ENCODE peak calls at places on chromosomes 11 and 22, in ten cellular contexts. J is SK-N-DZ; B is endothelial cell of umbilical vein; C is NCI-H1436; K is cardiac septum; D is GM06990; T is ACHN; N is activated T-cell treated with anti-CD3 and anti-CD28 coated beads, Interleukin-2, amount 50 U/mL, for 72 hours; H is activated T-helper 1 cell treated with anti-CD3 and anti-CD28 coated beads, Interleukin-2, amount 50 U/mL, for 16 hours; E is ELF-1. Y is an unnamed sample.

GRCh38 chr22:32518351-32518750 is 43.7 kb downstream of the FBXO7 start:
- DNase-seq in J (no peak), B (no peak), C (no peak), K (no peak), D (no peak), T (no peak), N (no peak), H (no peak), E (no peak), Y (no peak)

GRCh38 chr22:22783505-22783904 is 104.1 kb upstream of the IGLL5 start:
- DNase-seq in J (no peak), B (no peak), C (no peak), K (no peak), D (no peak), T (no peak), N (no peak), H (no peak), E (no peak), Y (no peak)

GRCh38 chr11:44380820-44381219 is 70.9 kb upstream of the ALX4 start:
- DNase-seq in J (no peak), B (no peak), C (no peak), K (no peak), D (no peak), T (no peak), N (no peak), H (no peak), E (no peak), Y (no peak)

GRCh38 chr22:42820075-42820763 is 36.9 kb downstream of the ARFGAP3 start:
- DNase-seq in J (peak; percentile 21), B (peak; percentile 63), C (no peak), K (no peak), D (no peak), T (peak; percentile 33), N (no peak), H (no peak), E (no peak), Y (no peak)

GRCh38 chr11:43691806-43692205 is 11.3 kb downstream of the HSD17B12 start:
- DNase-seq in J (no peak), B (no peak), C (no peak), K (no peak), D (no peak), T (no peak), N (no peak), H (no peak), E (no peak), Y (no peak)

GRCh38 chr11:12862761-12863469 is 146.2 kb upstream of the RASSF10 start:
- DNase-seq in J (no peak), B (peak; percentile 64), C (no peak), K (no peak), D (no peak), T (peak; percentile 44), N (no peak), H (no peak), E (peak; percentile 87), Y (peak; percentile 29)

GRCh38 chr11:28606930-28607329 is 498.7 kb downstream of the METTL15 start:
- DNase-seq in J (peak; percentile 17), B (no peak), C (no peak), K (no peak), D (no peak), T (no peak), N (no peak), H (no peak), E (peak; percentile 14), Y (no peak)

GRCh38 chr11:24575392-24575791 is 78.5 kb downstream of the LUZP2 start:
- DNase-seq in J (no peak), B (peak; percentile 88), C (no peak), K (no peak), D (no peak), T (peak; percentile 4), N (no peak), H (no peak), E (no peak), Y (no peak)

GRCh38 chr11:111019931-111020381 is 225.6 kb upstream of the POU2AF2 start:
- DNase-seq in J (no peak), B (no peak), C (no peak), K (no peak), D (no peak), T (no peak), N (no peak), H (no peak), E (no peak), Y (no peak)

GRCh38 chr22:36578619-36579018 is 49.7 kb upstream of the EIF3D start:
- DNase-seq in J (no peak), B (no peak), C (no peak), K (no peak), D (no peak), T (no peak), N (no peak), H (no peak), E (no peak), Y (no peak)

GRCh38 chr11:60887531-60887930 is 18.9 kb downstream of the PRPF19 start:
- DNase-seq in J (peak; percentile 40), B (peak; percentile 56), C (peak; percentile 57), K (no peak), D (no peak), T (peak; percentile 49), N (peak; percentile 39), H (no peak), E (peak; percentile 58), Y (peak; percentile 53)

GRCh38 chr22:31126128-31126868 is 3.5 kb downstream of the INPP5J start:
- DNase-seq in J (no peak), B (no peak), C (peak; percentile 17), K (no peak), D (no peak), T (no peak), N (no peak), H (no peak), E (no peak), Y (no peak)

GRCh38 chr11:57763568-57763967 is 2.0 kb downstream of the CTNND1 start:
- DNase-seq in J (peak; percentile 46), B (peak; percentile 75), C (no peak), K (no peak), D (no peak), T (peak; percentile 53), N (no peak), H (no peak), E (peak; percentile 58), Y (no peak)

GRCh38 chr22:23405366-23405851 is 174.7 kb downstream of the IGLL1 start:
- DNase-seq in J (no peak), B (no peak), C (no peak), K (peak; percentile 66), D (no peak), T (no peak), N (no peak), H (no peak), E (no peak), Y (no peak)

GRCh38 chr11:70921804-70922203 is 330.6 kb downstream of the SHANK2 start:
- DNase-seq in J (no peak), B (no peak), C (no peak), K (no peak), D (no peak), T (no peak), N (no peak), H (no peak), E (no peak), Y (no peak)

GRCh38 chr11:92866679-92867282 is 102.7 kb upstream of the MTNR1B start:
- DNase-seq in J (no peak), B (no peak), C (no peak), K (no peak), D (no peak), T (no peak), N (no peak), H (no peak), E (peak; percentile 28), Y (no peak)

GRCh38 chr11:2564588-2565440 is 120.0 kb downstream of the KCNQ1 start:
- DNase-seq in J (no peak), B (no peak), C (no peak), K (peak; percentile 64), D (no peak), T (no peak), N (no peak), H (no peak), E (no peak), Y (no peak)

GRCh38 chr11:43674566-43674965 is 6.0 kb upstream of the HSD17B12 start:
- DNase-seq in J (no peak), B (no peak), C (no peak), K (no peak), D (no peak), T (no peak), N (no peak), H (no peak), E (no peak), Y (no peak)

GRCh38 chr11:32121012-32121411 is 30.1 kb downstream of the RCN1 start:
- DNase-seq in J (no peak), B (no peak), C (no peak), K (no peak), D (no peak), T (no peak), N (no peak), H (no peak), E (no peak), Y (no peak)

GRCh38 chr11:119415966-119416365 is 7.0 kb downstream of the THY1 start:
- DNase-seq in J (no peak), B (no peak), C (no peak), K (no peak), D (no peak), T (no peak), N (no peak), H (no peak), E (no peak), Y (no peak)

GRCh38 chr22:22357024-22357868 is 112.7 kb downstream of the VPREB1 start:
- DNase-seq in J (peak; percentile 77), B (peak; percentile 50), C (peak; percentile 80), K (no peak), D (peak; percentile 88), T (peak; percentile 76), N (peak; percentile 87), H (peak; percentile 47), E (peak; percentile 86), Y (peak; percentile 79)

GRCh38 chr11:13260963-13261599 is 16.5 kb upstream of the BMAL1 start:
- DNase-seq in J (no peak), B (peak; percentile 45), C (no peak), K (no peak), D (no peak), T (peak; percentile 40), N (no peak), H (no peak), E (no peak), Y (no peak)

GRCh38 chr11:19187101-19187500 is 14.7 kb downstream of the CSRP3 start:
- DNase-seq in J (no peak), B (no peak), C (no peak), K (no peak), D (no peak), T (no peak), N (no peak), H (no peak), E (no peak), Y (no peak)

Y was measured in body of pancreas.